ENCODE peak calls at places on chromosomes 5 and 9, in five cellular contexts. One of them, this sample, is unnamed.

GRCh38 chr5:40681351-40682311 is 1.9 kb downstream of the PTGER4 start:
- DNase-seq in BJ: no peak
- DNase-seq in AG10803: peak; percentile 18
- DNase-seq in nephron progenitor cell: peak; percentile 37
- DNase-seq in esophagus squamous epithelium: peak; percentile 17
- DNase-seq in this sample: no peak

GRCh38 chr5:177130211-177131018 is 3.2 kb upstream of the NSD1 start:
- DNase-seq in esophagus squamous epithelium: no peak
- DNase-seq in BJ: no peak
- DNase-seq in nephron progenitor cell: no peak
- DNase-seq in AG10803: peak; percentile 44
- DNase-seq in this sample: no peak

GRCh38 chr5:2021484-2022176 is 138.9 kb upstream of the IRX4 start:
- DNase-seq in esophagus squamous epithelium: no peak
- DNase-seq in BJ: no peak
- DNase-seq in AG10803: no peak
- DNase-seq in nephron progenitor cell: no peak
- DNase-seq in this sample: no peak

GRCh38 chr9:101485873-101486692 is 47.6 kb upstream of the RNF20 start:
- DNase-seq in esophagus squamous epithelium: no peak
- DNase-seq in BJ: no peak
- DNase-seq in nephron progenitor cell: peak; percentile 64
- DNase-seq in AG10803: peak; percentile 35
- DNase-seq in this sample: peak; percentile 43

GRCh38 chr9:34292552-34292951 is 36.5 kb downstream of the KIF24 start:
- DNase-seq in nephron progenitor cell: no peak
- DNase-seq in BJ: no peak
- DNase-seq in esophagus squamous epithelium: no peak
- DNase-seq in AG10803: no peak
- DNase-seq in this sample: no peak

GRCh38 chr5:33448118-33448517 is 7.4 kb downstream of the TARS1 start:
- DNase-seq in BJ: no peak
- DNase-seq in esophagus squamous epithelium: no peak
- DNase-seq in AG10803: no peak
- DNase-seq in nephron progenitor cell: no peak
- DNase-seq in this sample: no peak

GRCh38 chr5:172090976-172091547 is 84.6 kb upstream of the FBXW11 start:
- DNase-seq in esophagus squamous epithelium: no peak
- DNase-seq in nephron progenitor cell: no peak
- DNase-seq in AG10803: no peak
- DNase-seq in BJ: no peak
- DNase-seq in this sample: no peak

GRCh38 chr9:135577256-135577655 is 15.7 kb downstream of the PAEP start:
- DNase-seq in nephron progenitor cell: no peak
- DNase-seq in AG10803: no peak
- DNase-seq in esophagus squamous epithelium: no peak
- DNase-seq in BJ: no peak
- DNase-seq in this sample: no peak

GRCh38 chr5:93476211-93476851 is 104.7 kb downstream of the NR2F1-AS1 start:
- DNase-seq in nephron progenitor cell: no peak
- DNase-seq in BJ: no peak
- DNase-seq in esophagus squamous epithelium: no peak
- DNase-seq in AG10803: no peak
- DNase-seq in this sample: no peak

GRCh38 chr9:1421436-1421835 is 371.3 kb downstream of the DMRT2 start:
- DNase-seq in esophagus squamous epithelium: no peak
- DNase-seq in BJ: no peak
- DNase-seq in nephron progenitor cell: no peak
- DNase-seq in AG10803: no peak
- DNase-seq in this sample: no peak

GRCh38 chr5:133253076-133253475 is 201.3 kb downstream of the HSPA4 start:
- DNase-seq in nephron progenitor cell: no peak
- DNase-seq in esophagus squamous epithelium: no peak
- DNase-seq in BJ: no peak
- DNase-seq in AG10803: no peak
- DNase-seq in this sample: no peak

GRCh38 chr9:37362430-37362829 is 60.1 kb upstream of the GRHPR start:
- DNase-seq in esophagus squamous epithelium: no peak
- DNase-seq in BJ: no peak
- DNase-seq in nephron progenitor cell: no peak
- DNase-seq in AG10803: no peak
- DNase-seq in this sample: no peak

GRCh38 chr9:89405832-89406231 is 87.5 kb downstream of the SECISBP2 start:
- DNase-seq in BJ: no peak
- DNase-seq in esophagus squamous epithelium: no peak
- DNase-seq in nephron progenitor cell: no peak
- DNase-seq in AG10803: no peak
- DNase-seq in this sample: no peak

GRCh38 chr5:159786901-159787691 is 129.2 kb upstream of the ADRA1B start:
- DNase-seq in esophagus squamous epithelium: no peak
- DNase-seq in BJ: peak; percentile 63
- DNase-seq in AG10803: peak; percentile 84
- DNase-seq in nephron progenitor cell: no peak
- DNase-seq in this sample: no peak

GRCh38 chr9:86795047-86795437 is 152.3 kb downstream of the GAS1 start:
- DNase-seq in esophagus squamous epithelium: no peak
- DNase-seq in BJ: no peak
- DNase-seq in nephron progenitor cell: peak; percentile 40
- DNase-seq in AG10803: peak; percentile 65
- DNase-seq in this sample: no peak

GRCh38 chr5:35438786-35439185 is 178.9 kb upstream of the SPEF2 start:
- DNase-seq in esophagus squamous epithelium: no peak
- DNase-seq in BJ: no peak
- DNase-seq in nephron progenitor cell: no peak
- DNase-seq in AG10803: no peak
- DNase-seq in this sample: no peak

This sample was measured in ureter.